ENCODE peak calls at places on chromosomes 1 and 21, in four cellular contexts. J is lower lobe of right lung, M is hepatocyte, R is fibroblast of mammary gland. T is an unnamed sample.

GRCh38 chr1:166974647-166975345 is 544 bp downstream of the ILDR2 start:
- DNase-seq in J (no peak), M (no peak), R (no peak), T (no peak)

GRCh38 chr1:52632732-52633290 is at the start of gene SHISAL2A:
- DNase-seq in J (peak), M (peak), R (peak), T (peak)

GRCh38 chr1:76110662-76111061 is 36.1 kb downstream of the ST6GALNAC3 start:
- DNase-seq in J (no peak), M (no peak), R (peak), T (no peak)

GRCh38 chr1:11842154-11843041 is 5.2 kb downstream of the NPPA start:
- DNase-seq in J (peak), M (peak), R (no peak), T (no peak)

GRCh38 chr1:64080947-64081562 is 122.4 kb upstream of the UBE2U start:
- DNase-seq in J (no peak), M (no peak), R (peak), T (no peak)

GRCh38 chr1:147627435-147628110 is 42.8 kb downstream of the ACP6 start:
- DNase-seq in J (peak), M (peak), R (peak), T (peak)

GRCh38 chr1:167832693-167833092 is 81.2 kb downstream of the ADCY10 start:
- DNase-seq in J (no peak), M (no peak), R (no peak), T (no peak)

GRCh38 chr21:21029159-21029558 is 30.9 kb downstream of the NCAM2 start:
- DNase-seq in J (no peak), M (no peak), R (no peak), T (no peak)

GRCh38 chr1:54327386-54328116 is 78.6 kb downstream of the SSBP3 start:
- DNase-seq in J (no peak), M (no peak), R (peak), T (no peak)

GRCh38 chr1:87202922-87203655 is 125.6 kb upstream of the LMO4 start:
- DNase-seq in J (no peak), M (no peak), R (no peak), T (no peak)

GRCh38 chr1:228081578-228082259 is 789 bp upstream of the ARF1 start:
- DNase-seq in J (peak), M (peak), R (no peak), T (no peak)

GRCh38 chr1:38586993-38587646 is 272.5 kb downstream of the RRAGC start:
- DNase-seq in J (peak), M (peak), R (no peak), T (peak)

GRCh38 chr1:38076038-38076437 is 29.4 kb upstream of the POU3F1 start:
- DNase-seq in J (no peak), M (peak), R (peak), T (peak)

GRCh38 chr21:36004441-36004840 is 55.9 kb downstream of the SETD4 start:
- DNase-seq in J (no peak), M (no peak), R (peak), T (no peak)

GRCh38 chr1:105260018-105260417 is 1510.3 kb downstream of the AMY1C start:
- DNase-seq in J (no peak), M (no peak), R (no peak), T (no peak)

GRCh38 chr21:33968082-33968997 is 52.7 kb upstream of the ATP5PO start:
- DNase-seq in J (no peak), M (peak), R (peak), T (peak)

GRCh38 chr1:203084588-203085527 is 954 bp downstream of the MYOG start:
- DNase-seq in J (no peak), M (no peak), R (no peak), T (peak)

GRCh38 chr1:172895050-172895460 is 155.7 kb downstream of the TNFSF18 start:
- DNase-seq in J (no peak), M (no peak), R (peak), T (no peak)

GRCh38 chr1:228101994-228102790 is 933 bp downstream of the C1orf35 start:
- DNase-seq in J (no peak), M (peak), R (no peak), T (peak)

GRCh38 chr1:17866451-17867029 is 111.4 kb downstream of the ACTL8 start:
- DNase-seq in J (no peak), M (peak), R (peak), T (peak)

GRCh38 chr1:11432526-11432925 is 46.4 kb upstream of the DISP3 start:
- DNase-seq in J (no peak), M (no peak), R (no peak), T (no peak)

GRCh38 chr1:223175032-223175431 is 32.0 kb upstream of the TLR5 start:
- DNase-seq in J (no peak), M (peak), R (no peak), T (peak)
- TF ChIP-seq CTCF in J (peak), M (peak), R (peak), T (peak)

GRCh38 chr1:100542264-100542663 is 4.3 kb downstream of the GPR88 start:
- DNase-seq in J (no peak), M (no peak), R (no peak), T (no peak)

GRCh38 chr1:100539836-100540536 is 2.0 kb downstream of the GPR88 start:
- DNase-seq in J (peak), M (peak), R (peak), T (peak)

GRCh38 chr1:100536031-100536430 is 1.9 kb upstream of the GPR88 start:
- DNase-seq in J (no peak), M (no peak), R (no peak), T (no peak)

GRCh38 chr1:100535264-100535663 is 2.7 kb upstream of the GPR88 start:
- DNase-seq in J (no peak), M (no peak), R (no peak), T (no peak)

GRCh38 chr1:100538935-100539835 is 1.2 kb downstream of the GPR88 start:
- DNase-seq in J (peak), M (peak), R (no peak), T (peak)
- TF ChIP-seq CTCF in J (peak), M (no peak), R (no peak), T (no peak)

GRCh38 chr1:85394130-85394529 is 70.8 kb downstream of the DDAH1 start:
- DNase-seq in J (no peak), M (no peak), R (peak), T (no peak)

GRCh38 chr1:85397490-85398044 is 67.4 kb downstream of the DDAH1 start:
- DNase-seq in J (no peak), M (no peak), R (no peak), T (no peak)

GRCh38 chr1:85393490-85393889 is 71.5 kb downstream of the DDAH1 start:
- DNase-seq in J (no peak), M (no peak), R (no peak), T (no peak)

GRCh38 chr1:85396194-85396593 is 68.8 kb downstream of the DDAH1 start:
- DNase-seq in J (no peak), M (no peak), R (no peak), T (no peak)

DNA sequence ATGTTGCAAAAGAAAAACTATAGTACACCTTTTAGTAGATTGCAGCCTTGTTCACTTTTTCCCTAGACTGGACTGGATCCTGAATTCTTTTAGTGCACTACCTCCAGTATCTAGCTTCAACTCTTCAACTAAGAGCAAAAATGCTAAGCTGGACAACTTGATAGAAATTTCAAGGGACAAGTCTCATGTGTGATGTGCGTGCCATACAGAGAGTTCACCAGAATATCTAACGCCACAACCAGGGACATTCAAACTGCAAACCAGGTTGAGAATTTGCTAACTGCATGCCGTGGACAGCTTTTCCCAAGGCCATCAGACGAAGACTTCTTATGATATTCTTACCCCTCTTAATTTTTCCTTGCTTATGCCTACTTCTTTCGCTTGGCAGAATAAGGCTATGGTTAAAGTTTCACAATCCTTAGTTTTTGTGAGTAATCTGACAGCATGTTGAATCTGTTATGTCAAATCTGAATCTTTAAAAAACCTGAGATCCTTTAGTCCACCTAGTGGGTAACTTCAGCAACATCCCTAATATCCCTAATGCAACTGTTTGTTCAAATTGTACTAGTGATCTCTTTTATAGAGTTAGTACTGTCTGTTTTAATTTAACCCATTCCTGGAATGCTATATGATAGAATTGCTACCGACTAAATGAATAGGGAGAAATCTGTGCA is 66.4 kb downstream of the DDAH1 start:
- DNase-seq in J (no peak), M (no peak), R (peak), T (no peak)
- TF ChIP-seq CTCF in J (peak), M (peak), R (peak), T (no peak)

DNA sequence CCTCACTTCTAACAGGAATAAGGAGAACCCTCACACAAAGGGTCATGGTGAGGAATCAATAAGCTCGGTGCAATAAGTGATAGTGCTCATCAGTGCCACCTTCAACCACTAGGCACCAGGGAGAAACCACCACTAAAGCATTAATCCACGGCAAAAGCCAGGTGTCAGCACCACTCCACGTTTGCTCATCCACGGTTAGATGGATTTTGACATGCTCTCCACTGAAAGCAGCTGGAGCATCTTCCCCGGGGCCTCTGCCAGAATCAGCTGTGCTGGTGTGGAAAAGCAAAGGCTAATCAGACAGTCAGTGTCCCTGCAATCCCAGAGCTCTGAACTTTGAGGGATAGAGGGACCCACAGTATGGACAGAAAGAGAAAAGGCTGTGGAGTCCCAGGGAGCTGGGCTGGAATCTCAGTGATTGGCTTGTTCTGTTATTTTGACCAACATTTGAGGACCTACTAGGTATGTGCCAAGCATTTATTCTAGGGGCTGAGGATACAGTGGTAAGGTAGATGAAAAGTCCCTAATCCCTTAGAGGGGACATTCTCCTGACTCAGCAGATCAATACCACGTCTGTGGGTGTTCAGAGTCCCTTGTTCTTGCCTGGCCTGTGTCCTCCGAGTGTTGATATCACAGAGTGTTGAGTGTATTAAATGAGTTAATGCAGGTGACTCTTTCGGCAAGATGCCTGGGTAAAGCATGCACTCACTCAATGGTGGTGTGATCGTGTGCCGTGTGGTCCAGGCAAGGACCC is 41.3 kb downstream of the FHAD1 start:
- DNase-seq in J (no peak), M (no peak), R (no peak), T (no peak)
- TF ChIP-seq CTCF in J (no peak), M (no peak), R (peak), T (no peak)

GRCh38 chr21:42309753-42310213 is 5.4 kb downstream of the TFF3 start:
- DNase-seq in J (peak), M (peak), R (peak), T (peak)
- TF ChIP-seq CTCF in J (peak), M (peak), R (peak), T (peak)

DNA sequence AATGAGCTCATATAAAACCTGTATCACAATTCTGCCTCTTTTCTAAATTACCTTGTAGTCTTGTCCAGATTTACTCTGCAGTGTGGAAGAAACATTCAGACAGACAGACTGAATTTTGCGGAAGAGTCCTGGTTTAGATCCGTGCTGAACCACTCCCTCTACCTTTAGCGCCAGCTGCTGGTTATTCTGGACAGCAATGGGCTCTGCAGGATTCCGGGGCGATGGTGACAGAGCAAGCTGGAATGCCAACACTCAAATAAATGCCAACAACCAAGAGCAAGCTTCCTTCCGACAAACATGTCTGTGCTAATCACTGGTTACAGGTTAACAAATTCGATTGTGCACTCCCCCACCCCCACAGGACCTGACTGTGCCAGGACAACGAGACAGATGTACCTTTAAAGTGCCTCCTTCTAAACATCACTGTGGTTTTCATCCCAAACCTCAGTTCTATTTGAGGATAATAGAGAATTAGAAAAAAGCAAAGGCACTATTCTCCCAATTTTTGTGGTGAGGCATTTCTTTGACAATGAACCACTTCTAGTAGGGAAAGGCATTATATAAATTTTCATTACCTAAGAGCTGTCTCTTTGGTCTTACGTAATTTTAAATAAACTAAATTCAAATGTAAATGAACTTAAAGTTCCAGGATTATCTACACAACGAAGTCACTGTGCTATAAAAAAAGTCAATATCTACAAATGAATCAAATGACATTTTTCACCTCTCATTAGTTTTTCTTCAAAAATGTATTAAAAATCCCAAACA is 90.4 kb downstream of the INTS7 start:
- DNase-seq in J (no peak), M (peak), R (peak), T (peak)
- TF ChIP-seq CTCF in J (peak), M (peak), R (peak), T (peak)

GRCh38 chr1:7878027-7878426 is 25.2 kb upstream of the UTS2 start:
- DNase-seq in J (no peak), M (no peak), R (no peak), T (no peak)

GRCh38 chr1:7884757-7885156 is 31.9 kb upstream of the UTS2 start:
- DNase-seq in J (no peak), M (no peak), R (no peak), T (no peak)

GRCh38 chr1:7873801-7874795 is 21.2 kb upstream of the UTS2 start:
- DNase-seq in J (no peak), M (no peak), R (no peak), T (no peak)

GRCh38 chr1:7879228-7879627 is 26.4 kb upstream of the UTS2 start:
- DNase-seq in J (no peak), M (no peak), R (no peak), T (no peak)
- TF ChIP-seq CTCF in J (no peak), M (no peak), R (no peak), T (no peak)

GRCh38 chr21:43268804-43269186 is 100.0 kb downstream of the CRYAA start:
- DNase-seq in J (peak), M (no peak), R (no peak), T (no peak)

GRCh38 chr21:43268086-43268803 is 99.4 kb downstream of the CRYAA start:
- DNase-seq in J (peak), M (no peak), R (no peak), T (no peak)

GRCh38 chr21:43266534-43266933 is 97.7 kb downstream of the CRYAA start:
- DNase-seq in J (peak), M (no peak), R (peak), T (no peak)

GRCh38 chr21:43269461-43269860 is 100.7 kb downstream of the CRYAA start:
- DNase-seq in J (peak), M (no peak), R (no peak), T (peak)

GRCh38 chr21:43267391-43268085 is 98.7 kb downstream of the CRYAA start:
- DNase-seq in J (peak), M (no peak), R (no peak), T (no peak)
- TF ChIP-seq CTCF in J (no peak), M (no peak), R (no peak), T (no peak)

DNA sequence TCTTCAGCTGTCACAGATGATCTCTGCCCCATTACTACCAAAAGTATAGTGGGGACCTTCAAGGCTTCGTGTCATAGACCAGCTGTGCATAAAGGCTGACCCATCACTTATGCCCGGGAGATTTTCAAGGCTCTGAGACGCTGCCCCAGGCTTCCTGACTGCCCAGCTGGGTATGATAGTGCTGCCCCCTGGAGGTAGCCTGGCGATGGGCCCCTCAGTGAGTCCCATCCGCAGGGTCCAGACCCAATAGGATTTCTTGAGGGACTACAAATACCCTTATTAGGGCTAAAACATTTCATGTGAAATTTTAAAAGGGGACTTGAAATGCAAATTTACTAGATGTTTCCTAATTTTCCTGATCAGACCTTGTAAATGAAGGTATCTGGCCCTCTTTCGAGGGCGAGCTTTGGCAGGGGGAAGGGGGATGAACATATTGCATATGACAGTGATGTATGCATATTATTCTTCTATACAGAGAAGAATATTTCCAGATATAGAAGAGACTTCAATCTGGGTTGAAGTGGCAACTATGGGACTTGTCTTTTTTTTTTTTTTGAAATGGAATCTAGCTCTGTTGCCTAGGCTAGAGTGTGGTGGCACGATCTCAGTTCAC is 11.7 kb upstream of the FCMR start:
- DNase-seq in J (peak), M (no peak), R (no peak), T (peak)
- TF ChIP-seq CTCF in J (peak), M (peak), R (peak), T (peak)

GRCh38 chr1:26820784-26821269 is 5.7 kb upstream of the ZDHHC18 start:
- DNase-seq in J (no peak), M (no peak), R (no peak), T (no peak)
- TF ChIP-seq CTCF in J (peak), M (no peak), R (no peak), T (no peak)

T was measured in Calu3.